ENCODE peak calls at places on chromosome 10, in eight cellular contexts. N, O, G, R, X, W, F and Z are unnamed samples.

GRCh38 chr10:97921581-97922377 is 72.1 kb downstream of the GOLGA7B start:
- DNase-seq in N (no peak), O (peak; percentile 1), G (no peak), R (no peak), X (no peak), W (peak; percentile 10), F (no peak), Z (no peak)

GRCh38 chr10:124213881-124214523 is 120.6 kb upstream of the CHST15 start:
- DNase-seq in N (no peak), O (no peak), G (no peak), R (no peak), X (no peak), W (no peak), F (no peak), Z (no peak)

GRCh38 chr10:26556756-26557640 is 118.9 kb downstream of the APBB1IP start:
- DNase-seq in N (peak; percentile 61), O (peak; percentile 11), G (peak; percentile 49), R (no peak), X (no peak), W (peak; percentile 39), F (no peak), Z (peak; percentile 64)

GRCh38 chr10:45180946-45181439 is 134.4 kb downstream of the OR13A1 start:
- DNase-seq in N (no peak), O (no peak), G (no peak), R (peak; percentile 25), X (no peak), W (no peak), F (no peak), Z (no peak)

GRCh38 chr10:123035467-123036086 is 26.8 kb downstream of the ACADSB start:
- DNase-seq in N (no peak), O (no peak), G (no peak), R (no peak), X (no peak), W (no peak), F (no peak), Z (no peak)

GRCh38 chr10:490256-490655 is 199.2 kb downstream of the DIP2C start:
- DNase-seq in N (no peak), O (peak; percentile 27), G (no peak), R (peak; percentile 67), X (peak; percentile 85), W (no peak), F (peak; percentile 87), Z (peak; percentile 77)

GRCh38 chr10:120969219-120969645 is 118.1 kb downstream of the WDR11 start:
- DNase-seq in N (no peak), O (no peak), G (no peak), R (no peak), X (no peak), W (peak; percentile 16), F (no peak), Z (peak; percentile 9)

GRCh38 chr10:43854042-43854441 is 205.4 kb upstream of the ZNF32 start:
- DNase-seq in N (no peak), O (peak; percentile 22), G (no peak), R (no peak), X (no peak), W (peak; percentile 74), F (no peak), Z (peak; percentile 61)

GRCh38 chr10:72888151-72888638 is 5.3 kb upstream of the OIT3 start:
- DNase-seq in N (no peak), O (no peak), G (no peak), R (no peak), X (no peak), W (no peak), F (no peak), Z (no peak)

GRCh38 chr10:4650109-4650508 is 175.9 kb upstream of the AKR1E2 start:
- DNase-seq in N (no peak), O (peak; percentile 66), G (no peak), R (no peak), X (no peak), W (peak; percentile 46), F (no peak), Z (peak; percentile 45)

GRCh38 chr10:97888641-97889262 is 39.1 kb downstream of the GOLGA7B start:
- DNase-seq in N (peak; percentile 88), O (peak; percentile 7), G (no peak), R (no peak), X (no peak), W (peak; percentile 55), F (no peak), Z (peak; percentile 11)

GRCh38 chr10:93894516-93895378 is 969 bp downstream of the SLC35G1 start:
- DNase-seq in N (peak; percentile 28), O (peak; percentile 16), G (peak; percentile 9), R (no peak), X (no peak), W (no peak), F (no peak), Z (peak; percentile 19)
- TF ChIP-seq CTCF in N (no peak), O (no peak), G (no peak), R (no peak), X (no peak), W (no peak), F (no peak), Z (no peak)

GRCh38 chr10:13219685-13220670 is 14.2 kb downstream of the UCMA start:
- DNase-seq in N (no peak), O (peak; percentile 7), G (peak; percentile 6), R (no peak), X (peak; percentile 84), W (peak; percentile 4), F (no peak), Z (no peak)
- TF ChIP-seq CTCF in N (no peak), O (no peak), G (no peak), R (no peak), X (peak; percentile 16), W (peak; percentile 7), F (no peak), Z (no peak)

DNA sequence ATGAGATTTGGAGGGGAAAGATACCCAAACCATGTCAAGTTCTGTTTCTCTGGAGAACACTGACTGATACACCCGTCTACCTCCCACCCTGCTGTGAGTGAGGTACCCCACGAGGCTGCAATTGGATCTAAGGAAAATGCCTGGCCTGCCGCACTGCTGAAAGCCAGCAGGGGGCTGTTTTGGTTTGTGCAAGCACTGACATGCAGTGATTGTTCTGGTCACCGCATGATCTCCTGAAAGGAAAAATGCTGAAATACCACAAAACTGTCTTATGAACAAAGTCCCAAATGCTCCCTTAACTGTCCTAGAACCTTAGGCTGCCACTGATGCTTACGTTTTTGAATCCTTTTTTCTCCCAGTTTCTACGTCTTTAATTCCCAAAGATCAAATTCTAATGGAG is 132.7 kb downstream of the JCAD start:
- DNase-seq in N (no peak), O (peak; percentile 73), G (no peak), R (no peak), X (no peak), W (peak; percentile 51), F (no peak), Z (peak; percentile 75)
- TF ChIP-seq CTCF in N (peak; percentile 60), O (peak; percentile 79), G (no peak), R (peak; percentile 36), X (peak; percentile 26), W (peak; percentile 72), F (no peak), Z (peak; percentile 80)

DNA sequence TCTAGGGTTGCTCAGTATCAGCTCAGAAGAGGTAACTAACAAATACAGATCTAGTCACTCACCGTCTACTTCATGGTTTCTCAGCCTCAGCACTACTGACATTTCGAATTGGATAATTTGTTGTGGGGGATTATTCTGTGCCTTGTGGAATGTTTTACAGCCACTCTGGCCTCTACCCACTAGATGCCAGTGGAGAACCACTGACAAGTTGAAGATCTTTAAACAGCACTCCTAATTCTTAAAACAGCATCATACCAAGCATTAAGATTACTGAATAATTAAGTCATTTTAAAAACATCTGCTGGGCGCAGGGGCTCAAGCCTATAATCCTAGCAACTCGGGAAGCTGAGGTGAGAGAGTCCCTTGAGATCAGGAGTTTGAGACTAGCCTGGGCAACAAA is 82.6 kb downstream of the UPF2 start:
- DNase-seq in N (no peak), O (no peak), G (no peak), R (no peak), X (no peak), W (no peak), F (no peak), Z (no peak)
- TF ChIP-seq CTCF in N (no peak), O (no peak), G (no peak), R (no peak), X (no peak), W (no peak), F (no peak), Z (no peak)